ENCODE peak calls at places on chromosomes 4 and X, in nine cellular contexts. E is OCI-LY7; K is HCT116; D is prostate gland; I is pancreas; O is cardiac muscle cell; H is CD8-positive, alpha-beta T cell; C is left lung; L is IMR-90. N is an unnamed sample.

GRCh38 chr4:17966312-17966711 is 55.2 kb downstream of the LCORL start:
- DNase-seq in L (no peak), I (no peak), O (no peak), C (no peak), D (no peak), H (no peak), K (no peak), E (no peak), N (no peak)

GRCh38 chrX:153578200-153578835 is 20.6 kb downstream of the CCNQ start:
- DNase-seq in D (no peak), E (no peak), K (no peak), C (no peak), H (no peak), O (no peak), I (no peak), L (no peak), N (no peak)

GRCh38 chrX:134971926-134972325 is 18.9 kb upstream of the SMIM10 start:
- DNase-seq in E (no peak), I (no peak), D (no peak), L (peak), K (no peak), C (no peak), O (no peak), H (no peak), N (no peak)

GRCh38 chr4:16253127-16253960 is 27.1 kb upstream of the TAPT1 start:
- DNase-seq in O (peak), H (no peak), D (no peak), E (no peak), L (peak), K (no peak), I (no peak), C (no peak), N (peak)

GRCh38 chr4:166435449-166435848 is 562.4 kb downstream of the TLL1 start:
- DNase-seq in C (no peak), K (no peak), H (no peak), I (no peak), E (no peak), D (no peak), L (peak), O (peak), N (no peak)

GRCh38 chr4:25258980-25259578 is 25.2 kb downstream of the PI4K2B start:
- DNase-seq in O (peak), H (no peak), K (no peak), E (no peak), L (peak), D (no peak), I (no peak), C (no peak), N (no peak)

GRCh38 chr4:98745372-98745771 is 87.0 kb upstream of the TSPAN5 start:
- DNase-seq in D (no peak), L (peak), C (no peak), K (no peak), I (no peak), O (peak), H (no peak), E (peak), N (no peak)

GRCh38 chr4:98516042-98516440 is 142.4 kb downstream of the TSPAN5 start:
- DNase-seq in E (no peak), I (no peak), K (peak), O (peak), L (peak), D (no peak), C (no peak), H (no peak), N (peak)

GRCh38 chr4:87913871-87914270 is 61.6 kb upstream of the SPP1 start:
- DNase-seq in C (no peak), I (no peak), O (no peak), E (no peak), K (no peak), L (no peak), D (no peak), H (no peak), N (no peak)

GRCh38 chrX:112868586-112868985 is 28.0 kb upstream of the AMOT start:
- DNase-seq in K (no peak), L (no peak), O (no peak), H (no peak), I (no peak), D (no peak), C (no peak), E (no peak), N (no peak)

GRCh38 chrX:123581586-123581985 is 151.3 kb downstream of the THOC2 start:
- DNase-seq in O (no peak), H (no peak), C (no peak), E (no peak), I (no peak), K (no peak), L (no peak), D (no peak), N (no peak)

GRCh38 chrX:24229400-24229879 is 79.9 kb downstream of the ZFX start:
- DNase-seq in L (no peak), K (no peak), H (no peak), I (peak), C (no peak), D (no peak), O (no peak), E (no peak), N (no peak)

GRCh38 chr4:152935661-152936445 is at the start of gene FHDC1:
- DNase-seq in H (no peak), E (no peak), L (no peak), K (peak), D (peak), O (no peak), I (peak), C (peak), N (no peak)
- TF ChIP-seq CTCF in H (no peak), E (no peak), L (no peak), K (no peak), D (peak), O (no peak), I (no peak), C (no peak), N (no peak)

GRCh38 chr4:139556071-139556734 is at the start of gene SETD7:
- DNase-seq in H (peak), C (peak), O (peak), K (peak), E (peak), I (peak), L (peak), D (peak), N (no peak)

GRCh38 chr4:139558235-139559094 is 2.4 kb upstream of the SETD7 start:
- DNase-seq in I (no peak), D (no peak), E (no peak), O (no peak), L (no peak), K (no peak), H (no peak), C (no peak), N (no peak)

GRCh38 chr4:139556735-139557505 is 901 bp upstream of the SETD7 start:
- DNase-seq in I (peak), D (peak), E (peak), L (no peak), K (no peak), C (peak), O (no peak), H (peak), N (no peak)

GRCh38 chr4:139559095-139559490 is 3.1 kb upstream of the SETD7 start:
- DNase-seq in L (no peak), K (no peak), E (no peak), C (no peak), I (peak), H (no peak), D (no peak), O (no peak), N (no peak)

DNA sequence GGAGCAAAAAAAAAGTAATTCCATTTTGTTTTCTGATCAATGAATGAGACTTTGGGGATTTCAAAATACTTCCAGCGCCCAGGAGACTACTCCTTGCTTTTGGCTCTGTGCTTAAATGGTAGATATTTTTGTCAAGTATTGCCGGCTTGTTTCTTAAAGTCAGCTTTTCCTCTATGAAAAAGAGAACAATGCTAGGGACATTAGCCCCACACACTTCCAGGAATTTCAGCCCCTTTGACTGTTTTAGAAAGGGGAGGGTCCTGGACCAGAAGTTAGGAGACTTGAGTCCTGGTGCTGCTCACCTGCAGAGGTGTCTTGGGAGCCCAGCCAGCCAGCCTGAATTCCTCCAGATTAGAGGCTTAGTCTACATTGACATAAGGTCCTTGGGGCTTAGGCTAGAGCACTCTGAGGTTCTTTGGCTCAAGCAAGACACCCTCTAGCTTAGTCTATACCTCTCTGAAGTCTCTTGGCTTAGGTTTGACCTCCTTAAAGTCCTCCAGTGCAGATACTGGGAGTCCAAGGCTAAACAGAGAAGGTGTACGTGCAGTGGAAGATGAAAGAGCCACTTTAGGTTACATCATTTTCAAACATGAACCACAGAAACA is 1.6 kb upstream of the SETD7 start:
- DNase-seq in O (no peak), D (no peak), C (no peak), I (peak), L (no peak), H (no peak), E (peak), K (no peak), N (no peak)
- H3K27ac ChIP-seq in O (no peak), D (peak), C (peak), I (peak), L (no peak), H (peak), E (peak), K (no peak), N (no peak)

DNA sequence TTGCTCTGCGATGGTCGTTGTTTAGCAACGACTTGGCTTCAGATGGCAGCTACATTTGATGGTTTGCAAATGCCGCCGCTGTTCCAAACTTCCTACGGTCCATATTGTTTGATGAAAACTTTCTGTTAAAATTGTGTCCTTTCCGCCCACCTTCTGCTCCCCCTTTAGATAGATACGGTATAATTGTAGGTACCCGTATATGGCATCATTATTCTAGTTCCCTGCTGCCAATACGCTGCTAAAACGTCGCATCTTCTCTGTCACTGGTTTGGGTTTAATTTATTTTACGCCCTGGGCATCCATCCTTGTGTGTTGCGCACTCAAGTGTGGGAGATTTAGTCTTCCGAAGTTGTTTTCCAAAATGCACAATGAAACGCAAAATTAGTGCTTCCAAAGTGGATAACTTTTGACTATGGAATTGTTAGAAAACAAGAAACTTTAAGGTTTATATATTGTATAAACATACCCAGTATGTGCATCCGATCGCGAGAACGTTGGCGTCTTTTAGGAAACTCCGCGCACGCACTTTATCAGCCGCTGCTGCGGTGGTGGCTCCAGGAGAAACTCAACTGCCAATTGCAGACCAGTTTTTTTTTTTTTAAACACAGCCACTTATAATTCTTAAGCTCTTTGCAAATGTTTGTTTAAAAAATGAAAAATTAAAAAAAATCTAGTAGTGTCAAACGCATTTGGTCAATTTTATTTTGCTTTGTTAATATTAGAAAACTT is 1.7 kb downstream of the ATOH1 start:
- DNase-seq in E (no peak), H (no peak), I (no peak), C (no peak), K (no peak), D (no peak), L (no peak), O (no peak), N (no peak)
- H3K4me3 ChIP-seq in E (no peak), H (no peak), I (no peak), C (no peak), K (no peak), D (no peak), L (no peak), O (no peak), N (no peak)

DNA sequence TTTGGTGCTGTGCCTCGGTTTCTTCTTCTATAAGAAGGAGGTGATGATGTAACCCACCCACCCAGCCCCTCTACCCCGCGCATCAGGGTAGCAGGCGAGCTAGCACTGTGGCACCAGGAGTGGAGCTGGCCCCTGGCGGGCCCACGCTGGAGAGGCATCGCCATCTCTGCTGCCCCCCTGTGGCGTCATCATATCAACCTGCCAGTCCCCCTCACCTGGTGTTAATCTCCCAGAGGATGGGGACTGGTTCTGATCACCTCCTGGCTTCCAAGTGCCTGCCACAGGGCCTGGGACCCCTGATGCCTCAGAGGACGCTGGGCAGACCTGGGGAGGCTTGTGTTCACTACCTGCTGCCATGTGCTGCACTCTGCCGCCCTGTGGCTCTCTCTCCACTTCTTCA is 6.3 kb upstream of the SORCS2 start:
- DNase-seq in L (no peak), I (no peak), H (no peak), O (no peak), C (peak), K (no peak), D (no peak), E (peak), N (no peak)
- TF ChIP-seq CTCF in L (peak), I (peak), H (no peak), O (peak), C (no peak), K (peak), D (peak), E (peak), N (peak)

GRCh38 chrX:9746148-9746880 is 19.3 kb downstream of the GPR143 start:
- DNase-seq in E (no peak), H (no peak), L (peak), D (no peak), I (no peak), O (peak), C (no peak), K (no peak), N (no peak)
- H3K27ac ChIP-seq in E (no peak), H (no peak), L (no peak), D (no peak), I (no peak), O (no peak), C (peak), K (no peak), N (no peak)

DNA sequence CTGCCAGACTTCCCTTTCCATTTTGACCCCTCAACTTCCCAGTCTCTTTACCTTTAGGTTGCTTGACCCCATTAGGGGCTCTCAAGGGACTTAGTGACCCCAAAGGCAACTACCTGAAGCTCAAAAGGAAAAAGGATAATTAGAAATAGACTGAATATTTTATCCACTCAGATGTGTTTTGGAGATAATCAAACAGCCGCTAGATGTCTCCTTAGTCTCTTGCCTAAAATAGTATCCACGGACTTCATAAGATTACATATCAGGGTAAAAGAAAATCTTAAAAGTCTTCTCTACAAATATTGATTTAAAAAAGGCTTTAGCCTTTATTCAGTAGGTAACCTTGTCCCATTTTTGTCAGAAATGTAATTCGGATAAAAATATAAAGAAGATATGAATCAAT is 21.0 kb upstream of the RHOXF2 start:
- DNase-seq in D (no peak), L (no peak), O (no peak), K (no peak), I (no peak), H (no peak), E (no peak), C (no peak), N (no peak)
- H3K4me3 ChIP-seq in D (no peak), L (no peak), O (no peak), K (no peak), I (no peak), H (no peak), E (no peak), C (no peak), N (no peak)

DNA sequence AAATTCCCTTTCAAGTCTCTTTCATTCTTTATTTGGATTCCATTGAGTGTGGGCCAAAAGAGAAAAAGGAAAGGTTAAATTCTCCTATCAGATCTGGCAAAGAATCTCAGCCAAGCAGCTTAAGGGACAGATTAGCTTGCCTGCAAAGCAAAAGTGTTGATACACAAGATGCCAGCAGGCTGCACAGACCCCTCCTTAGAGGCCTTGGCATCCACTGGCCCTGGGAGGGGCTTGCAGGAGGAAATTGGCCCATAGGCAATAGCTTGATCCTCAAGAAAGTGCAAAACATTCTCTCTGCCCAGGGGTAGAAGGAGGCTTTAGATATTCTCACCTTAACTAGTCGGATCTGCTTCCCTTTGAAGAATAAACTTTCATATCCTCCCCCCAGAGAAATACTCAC is 300.4 kb upstream of the CPEB2 start:
- DNase-seq in E (no peak), O (no peak), L (no peak), K (no peak), D (peak), H (no peak), C (no peak), I (peak), N (no peak)
- TF ChIP-seq CTCF in E (no peak), O (no peak), L (no peak), K (no peak), D (no peak), H (no peak), C (no peak), I (no peak), N (no peak)

GRCh38 chrX:72130156-72130761 is 1.5 kb downstream of the RTL5 start:
- DNase-seq in D (no peak), K (no peak), L (no peak), O (no peak), C (no peak), E (no peak), I (no peak), H (no peak), N (no peak)

GRCh38 chrX:72130762-72131231 is 918 bp downstream of the RTL5 start:
- DNase-seq in D (no peak), I (no peak), O (no peak), E (no peak), H (no peak), K (no peak), L (no peak), C (no peak), N (no peak)

GRCh38 chrX:72131317-72132294 is at the start of gene RTL5:
- DNase-seq in H (peak), I (peak), E (no peak), K (peak), D (peak), C (peak), L (peak), O (peak), N (peak)

GRCh38 chrX:72133851-72134546 is 2.3 kb upstream of the RTL5 start:
- DNase-seq in I (no peak), K (no peak), C (no peak), H (no peak), O (no peak), D (no peak), L (no peak), E (no peak), N (no peak)

GRCh38 chrX:72132456-72132855 is 741 bp upstream of the RTL5 start:
- DNase-seq in D (no peak), O (no peak), K (no peak), L (no peak), E (no peak), I (no peak), C (no peak), H (no peak), N (no peak)
- H3K27ac ChIP-seq in D (no peak), O (no peak), K (no peak), L (no peak), E (no peak), I (no peak), C (no peak), H (no peak), N (no peak)

DNA sequence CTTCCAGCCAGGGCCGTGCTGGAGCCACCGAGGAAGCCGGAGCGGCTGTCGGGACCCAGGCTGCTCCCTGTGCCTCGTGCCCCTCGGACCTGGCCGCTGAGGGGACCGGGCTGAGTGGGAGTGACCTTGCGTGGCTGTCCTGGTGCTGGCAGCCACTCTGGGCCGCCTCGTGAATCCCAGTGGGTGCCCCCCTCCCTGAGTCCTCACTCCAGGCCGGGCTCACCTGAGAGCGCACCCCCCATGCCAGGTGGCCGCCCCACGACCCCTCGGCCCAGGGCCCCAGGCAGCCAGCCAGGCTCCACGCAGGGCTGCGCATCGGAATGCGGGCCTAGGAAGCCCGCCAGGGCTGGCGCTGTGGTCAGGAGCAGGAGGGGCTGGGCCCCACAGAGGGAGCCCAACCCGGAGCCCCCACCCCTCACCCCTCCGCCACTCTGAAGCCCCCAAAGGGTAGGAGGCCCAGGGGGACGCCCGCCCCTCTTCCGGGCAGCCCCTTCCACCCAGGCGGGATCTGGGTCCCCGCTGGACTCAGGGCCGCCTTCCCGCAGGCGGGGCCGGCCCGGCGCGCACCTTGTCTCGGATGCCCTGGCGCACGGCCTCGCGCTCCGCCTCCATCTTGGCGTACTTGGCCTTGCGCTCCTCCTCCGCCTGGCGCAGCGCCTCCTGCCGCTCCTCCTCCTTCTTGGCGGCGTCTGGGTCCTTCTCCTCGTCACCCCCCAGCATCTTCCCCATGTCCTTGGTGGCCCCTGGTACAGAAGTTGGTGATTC is 33.9 kb downstream of the CPLX1 start:
- DNase-seq in L (no peak), K (no peak), E (no peak), I (no peak), C (peak), H (peak), D (peak), O (peak), N (no peak)
- H3K4me3 ChIP-seq in L (no peak), K (no peak), E (no peak), I (no peak), C (no peak), H (peak), D (peak), O (no peak), N (no peak)

DNA sequence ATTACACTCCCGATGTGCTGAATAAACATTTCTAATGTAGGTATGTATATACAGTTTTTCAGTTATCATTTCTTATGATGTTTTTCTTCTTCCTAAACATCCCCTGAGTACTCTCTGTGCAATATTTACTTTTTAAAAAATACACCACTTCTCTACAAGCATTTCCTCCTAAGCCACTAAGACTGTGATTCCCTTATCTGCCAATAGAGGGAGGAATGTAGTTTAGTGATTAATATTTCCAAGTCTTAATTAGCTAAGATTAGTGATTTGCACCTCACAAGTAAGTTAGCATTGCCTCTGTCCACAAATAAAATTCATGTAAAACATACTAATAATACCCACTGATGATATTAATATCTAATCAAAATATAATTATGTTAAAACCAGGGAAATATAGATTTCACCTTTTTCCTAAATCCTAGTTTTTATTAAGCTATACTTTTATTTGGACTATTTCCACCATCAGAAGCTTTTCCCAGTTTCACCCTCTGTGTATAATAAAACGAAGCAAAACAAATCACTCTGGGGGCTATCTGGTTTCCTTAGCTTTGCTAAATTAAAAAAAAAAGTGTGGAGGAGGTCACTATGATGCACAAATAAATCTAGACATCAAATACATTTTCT is 909.1 kb downstream of the FAT4 start:
- DNase-seq in C (no peak), L (peak), H (no peak), O (peak), K (peak), E (no peak), I (no peak), D (no peak), N (no peak)
- TF ChIP-seq CTCF in C (peak), L (peak), H (no peak), O (peak), K (peak), E (peak), I (peak), D (no peak), N (peak)